ENCODE peak calls at places on chromosomes 16 and 17, in nine cellular contexts. R is endodermal cell, J is stomach, K is brain microvascular endothelial cell, W is epithelial cell of esophagus, A is lower lobe of right lung, G is AG04449, P is AG10803, B is breast epithelium. T is an unnamed sample.
A peak's percentile ranks its signal among the peaks of the same experiment; 100 is the strongest.

GRCh38 chr17:51645056-51645455 is 384.7 kb downstream of the UTP18 start:
- DNase-seq in P (no peak), G (no peak), J (no peak), K (no peak), W (no peak), B (no peak), A (no peak), R (no peak), T (no peak)

GRCh38 chr17:47789611-47790520 is 31.7 kb downstream of the OSBPL7 start:
- DNase-seq in K (peak; percentile 19), W (peak; percentile 59), G (no peak), J (peak; percentile 62), R (peak; percentile 92), B (peak; percentile 59), P (peak; percentile 42), A (peak; percentile 58), T (no peak)

GRCh38 chr17:62206550-62206949 is 141.5 kb upstream of the MED13 start:
- DNase-seq in A (no peak), G (no peak), K (peak; percentile 2), P (no peak), J (no peak), R (no peak), W (no peak), B (no peak), T (no peak)

GRCh38 chr16:85947511-85948509 is 48.8 kb downstream of the IRF8 start:
- DNase-seq in A (no peak), K (no peak), W (no peak), R (no peak), B (no peak), P (no peak), J (peak; percentile 43), G (no peak), T (no peak)

GRCh38 chr16:55175389-55175788 is 148.6 kb upstream of the IRX6 start:
- DNase-seq in R (no peak), P (no peak), A (no peak), G (no peak), J (no peak), K (no peak), W (no peak), B (no peak), T (no peak)

GRCh38 chr16:72832640-72833039 is 215.3 kb downstream of the ZFHX3 start:
- DNase-seq in P (peak; percentile 80), R (peak; percentile 96), B (peak; percentile 83), A (peak; percentile 82), G (no peak), K (peak; percentile 62), W (peak; percentile 71), J (peak; percentile 86), T (peak; percentile 48)

GRCh38 chr16:20310421-20311395 is 16.6 kb downstream of the GP2 start:
- DNase-seq in R (no peak), K (no peak), G (no peak), A (no peak), B (no peak), P (no peak), W (no peak), J (no peak), T (no peak)

GRCh38 chr16:4339455-4339854 is 11.7 kb downstream of the PAM16 start:
- DNase-seq in B (no peak), P (no peak), W (no peak), A (no peak), K (no peak), G (no peak), J (no peak), R (no peak), T (no peak)

GRCh38 chr16:29809850-29810698 is 1.9 kb upstream of the PRRT2 start:
- DNase-seq in W (no peak), J (no peak), G (no peak), P (no peak), K (no peak), R (no peak), A (no peak), B (no peak), T (no peak)

GRCh38 chr17:59790936-59791335 is 83.5 kb downstream of the VMP1 start:
- DNase-seq in A (no peak), R (no peak), B (no peak), G (no peak), W (no peak), K (no peak), P (no peak), J (no peak), T (no peak)

GRCh38 chr17:56737741-56738161 is 96.0 kb downstream of the C17orf67 start:
- DNase-seq in K (peak; percentile 77), B (peak; percentile 61), G (no peak), R (peak; percentile 70), J (peak; percentile 56), W (no peak), P (peak; percentile 68), A (no peak), T (peak; percentile 84)

GRCh38 chr17:29571883-29572681 is 3.6 kb downstream of the TP53I13 start:
- DNase-seq in A (no peak), P (no peak), R (no peak), W (no peak), G (no peak), J (peak; percentile 24), K (no peak), B (peak; percentile 43), T (no peak)

GRCh38 chr17:48693178-48693577 is 29.1 kb downstream of the PRAC1 start:
- DNase-seq in R (no peak), J (no peak), W (no peak), A (no peak), G (no peak), B (no peak), P (no peak), K (no peak), T (no peak)

DNA sequence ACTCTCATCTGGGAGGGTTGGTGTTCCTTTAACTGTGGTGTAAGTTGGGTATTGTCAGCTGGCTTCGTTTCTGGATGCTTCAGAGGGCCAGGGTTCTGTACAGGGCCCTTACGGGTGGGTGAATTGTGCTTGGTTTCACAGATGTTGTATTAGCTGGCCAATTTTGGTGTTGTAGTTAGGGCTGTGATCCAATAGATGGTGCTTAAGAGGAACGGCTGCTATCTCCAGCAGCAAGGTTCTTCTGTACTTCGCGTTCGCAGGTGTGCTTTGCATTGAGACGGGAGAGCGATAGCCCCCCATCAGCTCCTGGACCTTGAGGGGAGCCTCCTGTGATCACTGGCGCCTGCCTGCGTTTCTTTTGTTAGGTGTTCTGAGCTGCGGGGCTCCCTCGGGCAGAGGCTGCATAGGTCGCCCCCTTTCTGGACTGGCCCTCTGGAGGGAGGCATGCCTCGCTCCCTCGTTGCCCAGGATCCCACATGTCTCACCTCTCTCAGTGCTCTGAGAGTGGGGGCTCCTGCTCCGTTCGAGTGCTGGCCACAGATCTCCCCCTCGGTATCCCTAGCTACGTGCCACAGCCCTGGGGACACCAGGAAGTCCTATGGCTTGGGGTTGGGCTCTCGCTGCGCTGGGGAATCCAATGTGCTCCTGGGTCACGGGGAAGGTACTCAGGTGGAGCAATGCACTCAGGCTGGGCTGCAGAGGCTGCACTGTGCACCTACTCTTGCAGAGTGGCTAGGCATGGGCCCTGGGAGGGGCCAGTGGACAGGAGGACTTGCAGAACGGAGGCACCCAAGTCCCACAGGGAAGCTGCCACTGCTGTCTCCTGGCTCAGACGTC is 844 bp upstream of the PRDM7 start:
- DNase-seq in G (no peak), J (no peak), K (no peak), P (peak; percentile 40), W (peak; percentile 27), R (peak; percentile 60), B (no peak), A (no peak), T (no peak)
- TF ChIP-seq CTCF in G (no peak), J (no peak), K (peak; percentile 13), P (peak; percentile 24), W (no peak), R (peak; percentile 47), B (no peak), A (peak; percentile 12), T (peak; percentile 6)

GRCh38 chr16:52547834-52548215 is 882 bp upstream of the TOX3 start:
- DNase-seq in K (no peak), J (no peak), A (no peak), P (no peak), W (no peak), G (no peak), R (no peak), B (no peak), T (no peak)

GRCh38 chr16:52547001-52547833 is at the start of gene TOX3:
- DNase-seq in R (peak; percentile 81), A (no peak), B (no peak), W (no peak), K (no peak), G (no peak), J (peak; percentile 78), P (no peak), T (no peak)

GRCh38 chr16:52545157-52545543 is 1.8 kb downstream of the TOX3 start:
- DNase-seq in A (no peak), G (no peak), K (no peak), P (no peak), W (no peak), R (peak; percentile 49), B (no peak), J (no peak), T (no peak)

GRCh38 chr16:52545544-52546262 is 1.2 kb downstream of the TOX3 start:
- DNase-seq in W (no peak), R (peak; percentile 64), J (no peak), G (no peak), A (no peak), K (no peak), P (no peak), B (no peak), T (no peak)

DNA sequence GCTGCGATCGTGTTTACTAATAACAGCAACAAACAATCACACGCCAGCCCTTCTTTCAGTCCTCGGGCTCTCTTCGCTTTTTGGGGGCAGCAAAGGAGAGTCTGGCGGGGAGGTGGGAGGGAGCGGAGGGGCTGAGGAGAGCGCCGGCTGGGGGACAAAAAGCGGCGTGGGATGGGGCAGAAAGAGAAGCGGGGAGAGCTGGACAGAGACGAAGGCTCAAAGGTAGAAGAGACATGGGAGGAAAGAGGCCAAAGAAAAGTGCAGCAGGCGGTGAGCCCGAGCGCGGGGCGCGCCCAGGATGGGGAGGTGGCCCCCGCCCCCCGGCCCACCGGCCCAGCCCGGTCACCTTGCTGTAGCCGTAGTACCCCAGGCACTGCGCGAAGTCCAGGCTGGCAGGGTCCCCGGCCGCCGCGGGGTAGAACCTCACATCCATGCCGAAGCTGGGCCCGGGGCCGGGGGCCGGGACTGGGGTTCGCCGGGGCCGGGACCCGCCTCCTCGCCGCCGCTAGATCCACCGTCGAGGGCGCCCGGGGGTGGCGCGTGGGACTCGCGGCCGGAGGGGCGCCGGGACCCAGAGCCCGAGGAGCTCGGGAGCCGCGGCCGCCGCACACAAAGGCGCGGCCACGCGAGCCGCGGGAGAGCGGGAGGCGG is 527 bp downstream of the TOX3 start:
- DNase-seq in P (no peak), G (no peak), K (no peak), B (no peak), R (peak; percentile 73), A (no peak), J (no peak), W (no peak), T (no peak)
- H3K4me3 ChIP-seq in P (no peak overlapping the region), G (no peak overlapping the region), K (no peak overlapping the region), B (peak overlapping the region; percentile 71), R (peak overlapping the region; percentile 90), A (peak overlapping the region; percentile 48), J (peak overlapping the region; percentile 68), W (no peak overlapping the region), T (peak overlapping the region; percentile 24)

GRCh38 chr16:8493885-8494487 is 96.3 kb downstream of the TMEM114 start:
- DNase-seq in A (no peak), R (peak; percentile 66), P (no peak), B (no peak), K (no peak), W (no peak), J (no peak), G (no peak), T (no peak)
- TF ChIP-seq CTCF in A (no peak), R (peak; percentile 59), P (no peak), B (no peak), K (no peak), W (no peak), J (no peak), G (no peak), T (no peak)

GRCh38 chr16:27109666-27110523 is 43.2 kb downstream of the C16orf82 start:
- DNase-seq in B (peak; percentile 55), K (peak; percentile 37), R (peak; percentile 96), G (no peak), W (peak; percentile 32), A (peak; percentile 75), P (peak; percentile 60), J (peak; percentile 75), T (peak; percentile 28)
- H3K4me3 ChIP-seq in B (peak overlapping the region; percentile 60), K (peak overlapping the region; percentile 46), R (peak overlapping the region; percentile 71), G (peak overlapping the region; percentile 54), W (no peak overlapping the region), A (peak overlapping the region; percentile 38), P (peak overlapping the region; percentile 58), J (peak overlapping the region; percentile 39), T (peak overlapping the region; percentile 39)